ENCODE peak calls at places on chromosomes 2 and 18, in seven cellular contexts. L is left kidney; D is anterior cingulate cortex; Y is HCEC 1CT; S is GM10248; Z is stimulated activated CD4-positive, alpha-beta T cell treated with anti-CD3 and anti-CD28 coated beads, Interleukin-4, amount 100 ng/mL, for 48 hours; P is activated CD8-positive, alpha-beta memory T cell treated with anti-CD3 and anti-CD28 coated beads, Interleukin-2, amount 10 ng/mL, durations not matched to agents 7 days and 5 days. Q is an unnamed sample.

GRCh38 chr2:177171418-177171865 is 41.2 kb upstream of the HNRNPA3 start:
- DNase-seq in S (no peak), Z (no peak), Y (no peak), P (no peak), L (no peak), D (no peak), Q (no peak)

GRCh38 chr2:231161252-231162035 is 36.6 kb upstream of the HTR2B start:
- DNase-seq in Y (peak), P (no peak), L (no peak), D (no peak), Z (no peak), S (no peak), Q (no peak)

GRCh38 chr2:3718679-3719078 is 15.3 kb downstream of the DCDC2C start:
- DNase-seq in Z (no peak), D (no peak), P (no peak), Y (no peak), L (no peak), S (no peak), Q (no peak)

GRCh38 chr18:50870138-50870845 is 8.6 kb upstream of the ME2 start:
- DNase-seq in D (no peak), Y (peak), P (no peak), S (no peak), Z (no peak), L (no peak), Q (no peak)

GRCh38 chr18:8507361-8507760 is 101.9 kb upstream of the RAB12 start:
- DNase-seq in Y (peak), S (no peak), L (peak), P (no peak), Z (no peak), D (no peak), Q (no peak)

GRCh38 chr2:237886702-237887481 is 27.5 kb downstream of the RAMP1 start:
- DNase-seq in Z (no peak), P (no peak), S (no peak), D (no peak), Y (no peak), L (peak), Q (peak)

GRCh38 chr2:217789003-217789735 is 213.6 kb downstream of the TNS1 start:
- DNase-seq in P (peak), L (peak), D (peak), Z (peak), S (peak), Y (peak), Q (peak)

GRCh38 chr2:37560863-37561614 is 110.4 kb downstream of the CDC42EP3 start:
- DNase-seq in L (no peak), S (no peak), Z (no peak), P (no peak), Y (no peak), D (no peak), Q (no peak)

GRCh38 chr18:681985-682384 is 24.5 kb downstream of the TYMS start:
- DNase-seq in P (peak), Z (no peak), Y (no peak), L (no peak), D (no peak), S (no peak), Q (no peak)

GRCh38 chr2:113202305-113203216 is 28.8 kb downstream of the PSD4 start:
- DNase-seq in Z (no peak), D (peak), Y (no peak), P (no peak), L (peak), S (no peak), Q (no peak)

GRCh38 chr2:60104514-60105501 is 448.6 kb downstream of the BCL11A start:
- DNase-seq in Z (no peak), P (no peak), D (no peak), S (no peak), L (no peak), Y (no peak), Q (no peak)

GRCh38 chr18:32767400-32767799 is 5.4 kb downstream of the KLHL14 start:
- DNase-seq in D (no peak), Z (no peak), L (peak), S (no peak), Y (no peak), P (no peak), Q (no peak)

GRCh38 chr2:146579154-146579930 is 1265.5 kb upstream of the ACVR2A start:
- DNase-seq in P (no peak), S (no peak), L (no peak), Y (peak), D (no peak), Z (no peak), Q (no peak)

GRCh38 chr2:155256803-155257202 is 558.3 kb downstream of the KCNJ3 start:
- DNase-seq in P (no peak), S (no peak), Y (no peak), D (no peak), Z (no peak), L (no peak), Q (no peak)

GRCh38 chr2:30249354-30249753 is 18.0 kb downstream of the LBH start:
- DNase-seq in Z (no peak), S (no peak), Y (no peak), P (no peak), D (no peak), L (no peak), Q (no peak)

GRCh38 chr18:2848145-2848878 is 1.5 kb downstream of the EMILIN2 start:
- DNase-seq in Y (no peak), L (peak), S (no peak), Z (no peak), D (no peak), P (no peak), Q (no peak)

GRCh38 chr2:121764681-121765228 is 9.3 kb downstream of the TSN start:
- DNase-seq in Z (no peak), P (no peak), L (no peak), S (no peak), Y (no peak), D (no peak), Q (no peak)

GRCh38 chr2:20421988-20422678 is 24.7 kb upstream of the RHOB start:
- DNase-seq in P (peak), S (no peak), D (peak), Y (peak), Z (no peak), L (no peak), Q (peak)

GRCh38 chr2:96727431-96727830 is 12.4 kb downstream of the LMAN2L start:
- DNase-seq in L (no peak), Z (no peak), P (no peak), S (no peak), D (no peak), Y (no peak), Q (no peak)

GRCh38 chr2:72154386-72154785 is 6.7 kb upstream of the CYP26B1 start:
- DNase-seq in D (no peak), Z (no peak), Y (no peak), P (peak), L (peak), S (no peak), Q (no peak)

GRCh38 chr2:55899881-55900280 is 23.7 kb downstream of the EFEMP1 start:
- DNase-seq in L (no peak), D (no peak), S (no peak), Z (no peak), Y (peak), P (no peak), Q (no peak)

GRCh38 chr18:38297910-38298309 is 732.3 kb upstream of the CELF4 start:
- DNase-seq in L (no peak), Y (no peak), S (no peak), Z (no peak), D (no peak), P (no peak), Q (no peak)

GRCh38 chr2:118386636-118387302 is 298.5 kb downstream of the INSIG2 start:
- DNase-seq in P (no peak), D (no peak), Y (peak), Z (no peak), S (no peak), L (no peak), Q (no peak)

GRCh38 chr2:236859896-236860295 is 225.8 kb upstream of the COPS8 start:
- DNase-seq in Y (no peak), L (no peak), D (no peak), P (peak), S (no peak), Z (no peak), Q (no peak)

GRCh38 chr18:10482363-10482984 is 28.0 kb downstream of the APCDD1 start:
- DNase-seq in D (no peak), Z (no peak), P (no peak), S (no peak), L (no peak), Y (no peak), Q (no peak)

GRCh38 chr2:165839610-165840009 is 45.6 kb upstream of the GALNT3 start:
- DNase-seq in L (no peak), Z (no peak), Y (peak), D (no peak), P (no peak), S (no peak), Q (no peak)

GRCh38 chr2:126906781-126907180 is 8.1 kb downstream of the TEX51 start:
- DNase-seq in L (no peak), Z (no peak), S (no peak), P (peak), D (no peak), Y (no peak), Q (peak)

GRCh38 chr2:43754180-43754579 is 19.7 kb upstream of the DYNC2LI1 start:
- DNase-seq in D (no peak), S (no peak), P (no peak), Z (no peak), Y (no peak), L (no peak), Q (no peak)

GRCh38 chr2:121858847-121859246 is 103.4 kb downstream of the TSN start:
- DNase-seq in Y (no peak), D (no peak), L (no peak), S (no peak), Z (no peak), P (no peak), Q (no peak)

GRCh38 chr2:8906208-8906607 is 68.8 kb upstream of the KIDINS220 start:
- DNase-seq in Y (peak), P (no peak), Z (no peak), S (no peak), L (no peak), D (no peak), Q (no peak)

Q was measured in testis.